ENCODE peak calls at places on chromosome 3, in nine cellular contexts. L is endothelial cell; J is stimulated activated CD8-positive, alpha-beta memory T cell treated with anti-CD3 and anti-CD28 coated beads, Interleukin-15, amount 100 ng/mL, for 24 hours; U is T follicular helper cell; F is HEK293T; T is GOT3; R is NCI-H460; D is OCI-LY7; G is iPS-NIHi11. B is an unnamed sample.

GRCh38 chr3:123383101-123384053 is 65.5 kb downstream of the ADCY5 start:
- DNase-seq in J (no peak), D (no peak), T (no peak), G (peak), L (no peak), R (no peak), F (no peak), U (no peak), B (no peak)

GRCh38 chr3:14265246-14265962 is 86.8 kb downstream of the LSM3 start:
- DNase-seq in U (no peak), L (no peak), G (no peak), F (no peak), R (peak), J (no peak), T (no peak), D (no peak), B (peak)

GRCh38 chr3:39651993-39652739 is 157.2 kb upstream of the MYRIP start:
- DNase-seq in L (no peak), J (no peak), T (no peak), F (no peak), R (no peak), G (no peak), U (no peak), D (no peak), B (no peak)

GRCh38 chr3:53080612-53081205 is 34.8 kb upstream of the SFMBT1 start:
- DNase-seq in T (no peak), G (no peak), D (no peak), J (no peak), U (no peak), F (no peak), R (no peak), L (no peak), B (no peak)

GRCh38 chr3:112350181-112350825 is 17.3 kb downstream of the CD200 start:
- DNase-seq in R (no peak), U (no peak), L (no peak), D (no peak), J (no peak), G (no peak), T (no peak), F (no peak), B (no peak)

GRCh38 chr3:98886525-98886924 is 15.0 kb downstream of the DCBLD2 start:
- DNase-seq in G (no peak), U (no peak), R (no peak), D (no peak), F (no peak), T (no peak), L (no peak), J (no peak), B (no peak)

GRCh38 chr3:30610702-30611410 is 4.5 kb downstream of the TGFBR2 start:
- DNase-seq in T (no peak), J (no peak), D (no peak), U (no peak), R (no peak), L (no peak), F (no peak), G (no peak), B (no peak)

GRCh38 chr3:168127466-168127865 is 31.7 kb upstream of the GOLIM4 start:
- DNase-seq in U (no peak), F (no peak), J (no peak), D (no peak), T (no peak), R (no peak), L (no peak), G (no peak), B (no peak)

GRCh38 chr3:40631341-40631995 is 106.7 kb downstream of the ZNF621 start:
- DNase-seq in D (no peak), G (no peak), T (no peak), F (no peak), L (no peak), R (no peak), U (no peak), J (no peak), B (no peak)

GRCh38 chr3:33075996-33076395 is 20.9 kb downstream of the GLB1 start:
- DNase-seq in L (no peak), R (no peak), J (no peak), D (no peak), F (no peak), G (peak), U (no peak), T (no peak), B (no peak)

GRCh38 chr3:42120866-42121265 is 29.7 kb downstream of the TRAK1 start:
- DNase-seq in R (no peak), T (no peak), J (no peak), L (no peak), G (no peak), F (no peak), D (no peak), U (no peak), B (no peak)

GRCh38 chr3:171840831-171841619 is 2.1 kb upstream of the TMEM212 start:
- DNase-seq in F (no peak), L (no peak), R (no peak), D (no peak), U (no peak), G (no peak), T (no peak), J (no peak), B (no peak)

GRCh38 chr3:111733154-111733553 is 125.9 kb upstream of the PHLDB2 start:
- DNase-seq in G (no peak), T (no peak), D (no peak), U (no peak), F (no peak), J (no peak), L (no peak), R (no peak), B (no peak)

GRCh38 chr3:55620361-55621025 is 133.4 kb upstream of the WNT5A start:
- DNase-seq in D (no peak), J (no peak), U (no peak), L (no peak), F (peak), G (no peak), R (peak), T (no peak), B (peak)

GRCh38 chr3:46993986-46994385 is 14.5 kb downstream of the NBEAL2 start:
- DNase-seq in G (no peak), T (no peak), U (no peak), L (no peak), R (no peak), D (no peak), F (no peak), J (no peak), B (no peak)

B was measured in K562.